ENCODE peak calls at places on chromosomes 7 and 10, in five cellular contexts. Z is SK-N-SH, G is OCI-LY7, E is fibroblast of villous mesenchyme, O is astrocyte. Y is an unnamed sample.

GRCh38 chr10:7956508-7956907 is 98.0 kb upstream of the GATA3 start:
- DNase-seq in Z (no peak), G (peak; percentile 26), E (peak; percentile 77), O (peak; percentile 79), Y (peak; percentile 81)

GRCh38 chr10:102599565-102600327 is 44.5 kb upstream of the TRIM8 start:
- DNase-seq in G (no peak), O (no peak), Z (no peak), E (peak; percentile 68), Y (no peak)

GRCh38 chr10:116403740-116404250 is 23.9 kb upstream of the PNLIPRP3 start:
- DNase-seq in G (no peak), O (no peak), Z (no peak), E (no peak), Y (no peak)

GRCh38 chr10:30158325-30158960 is 99.1 kb upstream of the JCAD start:
- DNase-seq in Z (no peak), O (no peak), E (peak; percentile 47), G (no peak), Y (peak; percentile 33)

GRCh38 chr10:94264085-94264484 is 98.7 kb downstream of the NOC3L start:
- DNase-seq in G (no peak), Z (no peak), O (no peak), E (no peak), Y (no peak)

GRCh38 chr10:125554016-125554703 is 128.8 kb downstream of the TEX36 start:
- DNase-seq in Z (no peak), O (no peak), E (no peak), G (no peak), Y (no peak)

GRCh38 chr7:19928247-19928646 is 154.8 kb upstream of the TMEM196 start:
- DNase-seq in O (no peak), G (no peak), E (no peak), Z (no peak), Y (no peak)

GRCh38 chr7:100584677-100585510 is 1.0 kb downstream of the LRCH4 start:
- DNase-seq in G (peak; percentile 35), E (peak; percentile 95), Z (peak; percentile 67), O (peak; percentile 70), Y (peak; percentile 75)

GRCh38 chr10:72275351-72276012 is 1.8 kb downstream of the DDIT4 start:
- DNase-seq in G (peak; percentile 49), E (peak; percentile 61), O (no peak), Z (no peak), Y (peak; percentile 31)

GRCh38 chr10:3057946-3058345 is 9.4 kb upstream of the PFKP start:
- DNase-seq in G (no peak), O (no peak), E (no peak), Z (no peak), Y (no peak)

GRCh38 chr7:141231018-141231792 is 157.3 kb downstream of the TMEM178B start:
- DNase-seq in O (peak; percentile 26), E (peak; percentile 26), G (no peak), Z (peak; percentile 72), Y (peak; percentile 41)

GRCh38 chr7:16940777-16941176 is 59.0 kb upstream of the AGR3 start:
- DNase-seq in Z (no peak), G (no peak), E (no peak), O (no peak), Y (no peak)

GRCh38 chr10:78354101-78354500 is 320.4 kb downstream of the RPS24 start:
- DNase-seq in Z (no peak), O (no peak), E (peak; percentile 29), G (no peak), Y (peak; percentile 64)

GRCh38 chr10:119725550-119726290 is at the start of gene INPP5F:
- DNase-seq in G (peak; percentile 95), O (peak; percentile 92), E (peak; percentile 98), Z (peak; percentile 100), Y (peak; percentile 95)
- TF ChIP-seq CTCF in G (no peak), O (no peak), E (peak; percentile 23), Z (peak; percentile 31), Y (no peak)

GRCh38 chr7:111561909-111562732 is at the start of gene IMMP2L:
- DNase-seq in Z (peak; percentile 99), G (peak; percentile 93), O (peak; percentile 65), E (peak; percentile 76), Y (peak; percentile 79)
- TF ChIP-seq CTCF in Z (peak; percentile 59), G (peak; percentile 75), O (peak; percentile 13), E (peak; percentile 31), Y (no peak)

GRCh38 chr10:48765039-48765438 is 80.4 kb downstream of the WDFY4 start:
- DNase-seq in G (no peak), O (no peak), E (no peak), Z (no peak), Y (no peak)
- TF ChIP-seq CTCF in G (peak; percentile 56), O (no peak), E (no peak), Z (no peak), Y (no peak)

DNA sequence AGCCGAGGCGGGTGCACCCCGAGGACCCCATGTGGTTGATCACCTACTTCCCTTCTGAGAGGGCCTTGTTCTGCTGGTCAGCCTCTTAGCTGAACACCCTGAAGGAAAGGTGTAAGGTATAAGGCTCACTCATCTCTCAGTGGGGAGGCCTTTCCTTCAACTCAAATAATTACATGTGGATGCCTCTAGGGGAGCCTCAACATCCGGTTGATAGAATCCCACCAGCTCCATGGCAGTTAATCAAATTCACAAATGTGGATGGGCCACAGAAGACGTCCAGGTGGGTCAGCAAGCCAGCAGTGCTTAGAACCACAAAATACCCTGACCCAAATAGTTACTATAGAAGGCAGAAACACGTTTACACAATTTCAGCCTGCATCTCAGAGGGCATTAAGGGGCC is 37.7 kb upstream of the ZNF32 start:
- DNase-seq in O (no peak), E (no peak), G (no peak), Z (no peak), Y (no peak)
- TF ChIP-seq CTCF in O (no peak), E (no peak), G (no peak), Z (no peak), Y (peak; percentile 9)

GRCh38 chr10:92181575-92181974 is 109.3 kb downstream of the CPEB3 start:
- DNase-seq in Z (no peak), O (no peak), G (peak; percentile 55), E (peak; percentile 40), Y (no peak)
- TF ChIP-seq CTCF in Z (peak; percentile 45), O (peak; percentile 29), G (peak; percentile 71), E (peak; percentile 41), Y (peak; percentile 28)

DNA sequence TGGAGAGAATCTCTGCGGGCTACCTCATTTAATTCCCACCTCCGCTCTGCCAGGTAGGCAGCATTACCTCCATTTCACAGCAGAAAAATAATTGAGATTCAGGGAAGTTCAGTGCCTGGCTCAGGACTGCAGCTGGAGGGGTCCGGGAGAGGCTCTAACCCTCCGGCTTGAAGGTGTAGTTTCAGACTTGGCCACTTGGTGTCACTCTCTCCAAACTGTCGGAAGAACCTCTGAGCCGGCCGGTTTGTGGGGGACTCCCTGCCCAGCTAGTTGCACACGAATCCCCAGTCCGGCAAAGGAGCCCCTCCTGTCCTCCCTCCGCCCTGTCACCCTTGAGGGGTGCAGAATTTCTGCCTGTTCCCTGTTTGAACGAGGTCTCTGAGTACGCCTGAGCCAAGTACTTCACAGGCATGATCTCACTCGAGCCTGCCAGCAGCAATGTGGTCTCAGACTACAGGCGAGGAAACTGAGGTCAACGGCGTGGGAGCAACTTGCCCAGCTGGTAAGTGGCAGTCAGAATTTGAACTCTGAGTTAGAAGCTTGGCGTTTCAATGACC is 144.7 kb upstream of the ZNF716 start:
- DNase-seq in O (no peak), G (peak; percentile 1), Z (peak; percentile 22), E (no peak), Y (no peak)
- TF ChIP-seq CTCF in O (no peak), G (peak; percentile 71), Z (peak; percentile 47), E (peak; percentile 15), Y (no peak)

DNA sequence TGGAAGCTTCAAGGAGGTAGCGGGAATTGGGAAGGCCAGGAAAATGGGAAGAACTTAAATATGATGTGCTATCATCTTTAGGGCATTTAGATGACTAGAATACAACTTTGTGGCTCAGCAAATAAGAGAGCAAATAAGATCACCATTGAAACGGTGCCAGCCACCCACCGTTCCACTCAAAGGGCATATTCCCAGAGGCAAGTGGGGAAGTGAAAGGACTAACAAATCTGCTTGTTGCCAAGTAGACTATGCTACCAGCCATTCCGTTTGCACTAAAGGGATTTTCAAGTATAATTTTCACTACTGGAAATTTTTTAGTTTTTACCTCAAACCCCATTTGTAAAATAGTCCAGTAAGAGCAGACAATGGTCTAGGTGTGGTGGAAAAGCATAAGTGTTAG is 4.0 kb upstream of the PPP1R3C start:
- DNase-seq in G (no peak), O (no peak), Z (no peak), E (no peak), Y (no peak)
- TF ChIP-seq CTCF in G (no peak), O (no peak), Z (no peak), E (no peak), Y (no peak)